ENCODE peak calls at places on chromosome 4, in four cellular contexts. F is H9, J is IMR-90, Z is H1. A is an unnamed sample.

GRCh38 chr4:114226968-114227760 is 247.7 kb upstream of the ARSJ start:
- DNase-seq in Z (no peak), J (peak; percentile 34), F (no peak), A (no peak)

GRCh38 chr4:31104596-31104995 is 384.4 kb downstream of the PCDH7 start:
- DNase-seq in J (no peak), F (no peak), Z (no peak), A (no peak)

GRCh38 chr4:82555279-82555678 is 6.5 kb downstream of the TMEM150C start:
- DNase-seq in F (no peak), J (no peak), Z (no peak), A (peak; percentile 44)

GRCh38 chr4:5460106-5460801 is 248.1 kb downstream of the EVC2 start:
- DNase-seq in J (peak; percentile 37), Z (peak; percentile 74), F (peak; percentile 67), A (peak; percentile 55)

GRCh38 chr4:52983563-52984303 is 121.6 kb downstream of the RASL11B start:
- DNase-seq in F (no peak), Z (no peak), J (peak; percentile 68), A (peak; percentile 69)

GRCh38 chr4:67581208-67581857 is 22.8 kb downstream of the STAP1 start:
- DNase-seq in J (no peak), Z (no peak), F (no peak), A (no peak)

GRCh38 chr4:66927937-66928336 is 617.4 kb downstream of the CENPC start:
- DNase-seq in F (no peak), J (no peak), Z (no peak), A (no peak)

GRCh38 chr4:186935881-186936280 is 212.2 kb upstream of the FAT1 start:
- DNase-seq in F (no peak), Z (no peak), J (no peak), A (no peak)

GRCh38 chr4:143586080-143586479 is 72.6 kb downstream of the SMARCA5 start:
- DNase-seq in F (no peak), J (peak; percentile 42), Z (no peak), A (no peak)

GRCh38 chr4:41505161-41505653 is 32.8 kb upstream of the LIMCH1 start:
- DNase-seq in F (no peak), J (no peak), Z (no peak), A (no peak)

GRCh38 chr4:14719053-14719452 is 283.2 kb upstream of the CPEB2 start:
- DNase-seq in F (no peak), J (peak; percentile 7), Z (no peak), A (no peak)

GRCh38 chr4:158130204-158130603 is 42.6 kb downstream of the GASK1B start:
- DNase-seq in J (no peak), F (no peak), Z (no peak), A (no peak)

GRCh38 chr4:113303315-113303714 is 253.9 kb downstream of the ANK2 start:
- DNase-seq in J (no peak), F (no peak), Z (no peak), A (no peak)

GRCh38 chr4:3747582-3747906 is 18.6 kb upstream of the ADRA2C start:
- DNase-seq in J (no peak), F (peak; percentile 85), Z (peak; percentile 93), A (peak; percentile 65)

GRCh38 chr4:87540176-87541058 is 11.2 kb upstream of the SPARCL1 start:
- DNase-seq in J (peak; percentile 56), F (no peak), Z (no peak), A (no peak)

GRCh38 chr4:89253935-89254334 is 53.7 kb downstream of the GPRIN3 start:
- DNase-seq in Z (no peak), J (no peak), F (no peak), A (no peak)

GRCh38 chr4:85402371-85402770 is 72.6 kb upstream of the ARHGAP24 start:
- DNase-seq in J (peak; percentile 4), F (no peak), Z (no peak), A (no peak)
- H4K5ac ChIP-seq in J (no peak overlapping the region), F (no peak overlapping the region), Z (no peak overlapping the region), A (no peak overlapping the region)

GRCh38 chr4:32544846-32545245 is 1824.7 kb downstream of the PCDH7 start:
- DNase-seq in Z (no peak), F (no peak), J (no peak), A (no peak)
- H3K4me1 ChIP-seq in Z (no peaks in the 10 kb centered on the region), F (no peaks in the 10 kb centered on the region), J (no peaks in the 10 kb centered on the region), A (no peaks in the 10 kb centered on the region)

GRCh38 chr4:2222838-2223237 is 19.1 kb downstream of the HAUS3 start:
- DNase-seq in J (no peak), F (no peak), Z (no peak), A (peak; percentile 45)

GRCh38 chr4:2231082-2231481 is 10.8 kb downstream of the HAUS3 start:
- DNase-seq in Z (no peak), J (no peak), F (no peak), A (no peak)

GRCh38 chr4:2226261-2226660 is 15.7 kb downstream of the HAUS3 start:
- DNase-seq in J (no peak), F (no peak), Z (no peak), A (no peak)
- H4K5ac ChIP-seq in J (no peak overlapping the region), F (no peak overlapping the region), Z (no peak overlapping the region), A (no peak overlapping the region)

DNA sequence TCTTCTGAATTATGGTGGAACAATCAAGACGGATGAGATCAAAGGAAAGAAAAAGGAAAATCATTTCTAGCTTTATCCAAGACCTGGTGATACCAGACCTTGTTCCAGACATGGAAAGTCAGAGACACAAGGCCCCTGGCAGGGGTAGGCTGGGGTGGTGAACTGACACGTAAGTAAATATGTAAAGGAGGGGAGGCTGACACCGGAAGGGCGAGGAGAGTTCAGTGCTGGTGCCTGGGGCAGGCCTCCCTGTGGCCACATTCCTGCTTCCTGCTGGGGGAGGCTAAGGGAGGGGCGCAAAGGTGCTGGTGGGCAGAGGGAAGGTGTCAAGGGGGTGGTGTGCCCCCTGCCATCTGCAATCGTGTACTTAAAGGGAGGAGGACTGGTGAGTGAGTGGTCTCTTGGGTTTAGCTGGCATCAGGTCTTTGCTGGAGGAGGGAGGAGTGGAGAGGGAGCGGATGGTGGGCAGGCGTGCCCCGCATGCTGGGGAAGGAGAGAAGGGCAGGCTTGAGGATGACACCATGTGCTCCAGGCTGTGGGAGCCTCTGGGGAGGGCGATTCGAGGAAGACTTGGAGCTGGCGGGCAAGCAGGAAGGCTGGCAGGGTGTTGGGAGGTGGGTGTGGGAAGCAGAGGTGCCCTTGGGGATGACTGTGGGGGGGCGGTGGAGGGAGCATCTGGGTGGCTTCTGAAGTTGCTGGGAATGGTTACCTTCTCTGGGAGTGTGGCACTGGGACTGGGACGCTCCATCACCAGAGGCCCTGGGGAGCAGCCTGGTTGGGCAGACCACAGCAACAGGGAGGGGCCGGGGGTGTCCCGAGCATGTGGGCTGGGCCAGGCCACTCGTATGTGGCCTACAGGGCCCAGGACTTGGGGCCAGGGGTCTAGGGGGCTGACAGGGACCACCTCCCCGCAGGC is 30.6 kb upstream of the AFAP1 start:
- DNase-seq in F (no peak), J (peak; percentile 58), Z (no peak), A (peak; percentile 82)
- H3K4me1 ChIP-seq in F (no peaks in the 10 kb centered on the region), J (peaks cover 38% of the 10 kb centered on the region), Z (no peaks in the 10 kb centered on the region), A (peaks cover 13% of the 10 kb centered on the region)

DNA sequence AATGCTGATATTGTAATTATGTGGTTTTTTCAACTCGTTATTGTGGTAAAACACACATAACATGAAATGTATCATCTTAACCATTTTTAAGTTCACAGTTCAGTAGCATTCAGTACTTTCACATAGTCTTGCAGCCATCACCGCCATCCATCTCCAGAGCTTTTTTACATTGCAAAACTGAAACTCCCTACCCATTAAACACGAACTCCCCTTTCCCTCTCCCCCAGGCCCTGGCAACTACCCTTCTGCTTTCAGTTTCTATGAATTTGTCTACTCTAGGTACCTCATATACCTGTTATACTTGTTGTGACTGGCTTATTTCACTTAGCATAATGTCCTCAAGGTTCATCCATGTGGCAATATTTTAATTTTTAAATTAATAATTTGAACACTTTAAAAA is 380.6 kb downstream of the MAPK10 start:
- DNase-seq in Z (no peak), J (no peak), F (no peak), A (no peak)
- H4K5ac ChIP-seq in Z (no peak overlapping the region), J (no peak overlapping the region), F (no peak overlapping the region), A (no peak overlapping the region)

GRCh38 chr4:168636506-168637176 is 139.8 kb downstream of the PALLD start:
- DNase-seq in F (no peak), J (peak; percentile 88), Z (no peak), A (no peak)
- H3K4me1 ChIP-seq in F (no peaks in the 10 kb centered on the region), J (peaks cover 26% of the 10 kb centered on the region), Z (peaks cover 3% of the 10 kb centered on the region), A (no peaks in the 10 kb centered on the region)

GRCh38 chr4:99669084-99669483 is 11.5 kb upstream of the C4orf54 start:
- DNase-seq in F (no peak), Z (no peak), J (no peak), A (no peak)
- H4K5ac ChIP-seq in F (no peak overlapping the region), Z (no peak overlapping the region), J (no peak overlapping the region), A (no peak overlapping the region)

DNA sequence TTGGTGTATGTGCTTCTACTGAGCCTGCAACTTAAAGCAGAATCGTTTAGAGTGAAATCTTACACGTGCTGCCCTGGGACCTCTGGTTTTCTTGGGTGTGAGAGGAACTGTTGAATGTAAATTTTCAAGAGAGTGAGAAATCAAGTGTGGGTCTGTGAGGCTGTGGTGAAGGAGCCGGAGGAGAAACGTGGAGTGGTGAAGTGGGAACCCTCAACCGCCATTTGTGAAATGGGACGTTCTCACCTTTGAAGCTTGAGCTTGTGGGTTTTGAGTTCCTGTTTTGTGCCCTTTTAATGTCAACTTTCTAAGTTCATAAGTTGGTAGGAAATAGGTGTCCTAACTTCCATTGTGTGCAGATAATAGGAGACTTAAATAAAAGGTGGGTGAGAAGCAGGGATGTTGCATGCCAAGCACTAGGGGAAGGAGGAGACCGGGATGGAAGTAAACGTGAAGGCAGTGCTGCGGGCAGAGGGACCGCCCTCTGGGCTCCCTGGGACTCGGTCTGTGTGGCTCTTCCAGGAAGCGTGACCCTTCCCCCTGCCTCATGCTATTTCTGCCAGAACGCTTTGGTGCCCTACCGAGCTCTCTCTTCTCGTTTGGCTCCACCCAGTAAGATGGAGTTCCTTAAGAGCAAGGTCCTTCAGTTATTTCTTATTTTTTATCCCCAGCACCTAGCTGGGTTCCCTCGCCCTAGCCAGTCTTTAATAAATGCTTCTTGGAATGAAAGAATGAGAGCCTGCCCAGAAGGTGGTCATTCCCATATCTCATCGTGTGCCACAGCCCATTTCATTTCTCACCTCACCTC is 56.0 kb downstream of the TMEM131L start:
- DNase-seq in F (peak; percentile 61), J (no peak), Z (no peak), A (peak; percentile 70)
- H3K4me1 ChIP-seq in F (peaks cover 3% of the 10 kb centered on the region), J (peaks cover 6% of the 10 kb centered on the region), Z (no peaks in the 10 kb centered on the region), A (peaks cover 14% of the 10 kb centered on the region)

DNA sequence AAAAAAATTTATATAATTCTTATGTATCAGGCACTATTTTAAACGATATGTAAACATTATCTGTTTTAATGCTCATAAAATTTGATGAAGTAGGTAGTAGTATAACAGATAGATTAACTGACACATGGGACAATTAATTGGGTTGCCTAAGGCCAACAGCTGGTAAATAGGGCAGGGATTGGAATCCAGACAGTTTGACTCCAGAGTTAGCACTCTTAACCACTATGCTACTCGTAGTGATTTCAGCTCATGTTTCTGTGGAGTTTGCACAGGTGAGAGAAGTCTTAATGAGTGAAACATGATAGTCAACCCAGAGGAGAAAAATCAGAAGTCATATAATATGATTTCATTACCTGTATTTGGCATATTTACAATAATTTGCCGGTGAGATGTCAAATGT is 126.0 kb upstream of the WDFY3 start:
- DNase-seq in Z (no peak), F (no peak), J (no peak), A (no peak)
- H4K5ac ChIP-seq in Z (no peak overlapping the region), F (no peak overlapping the region), J (no peak overlapping the region), A (no peak overlapping the region)

A was measured in mesendoderm.